ENCODE peak calls at places on chromosomes 6 and 20, in six cellular contexts. One of them, this sample, is unnamed.

GRCh38 chr20:45545754-45546453 is 1.3 kb downstream of the EPPIN start:
- DNase-seq in EH: peak
- DNase-seq in stimulated activated CD8-positive, alpha-beta memory T cell treated with anti-CD3 and anti-CD28 coated beads, Interleukin-4, amount 100 ng/mL, for 1 hour: no peak
- DNase-seq in nucleus accumbens: no peak
- DNase-seq in Kasumi-1: peak
- DNase-seq in amniotic stem cell: no peak
- DNase-seq in this sample: peak

GRCh38 chr6:154766993-154767392 is 33.8 kb downstream of the SCAF8 start:
- DNase-seq in EH: peak
- DNase-seq in stimulated activated CD8-positive, alpha-beta memory T cell treated with anti-CD3 and anti-CD28 coated beads, Interleukin-4, amount 100 ng/mL, for 1 hour: no peak
- DNase-seq in nucleus accumbens: no peak
- DNase-seq in Kasumi-1: no peak
- DNase-seq in amniotic stem cell: no peak
- DNase-seq in this sample: peak

GRCh38 chr6:112429226-112429625 is 82.1 kb downstream of the RFPL4B start:
- DNase-seq in EH: peak
- DNase-seq in stimulated activated CD8-positive, alpha-beta memory T cell treated with anti-CD3 and anti-CD28 coated beads, Interleukin-4, amount 100 ng/mL, for 1 hour: no peak
- DNase-seq in nucleus accumbens: no peak
- DNase-seq in Kasumi-1: no peak
- DNase-seq in amniotic stem cell: no peak
- DNase-seq in this sample: peak

GRCh38 chr6:75204959-75205775 is 686 bp downstream of the COL12A1 start:
- DNase-seq in EH: peak
- DNase-seq in stimulated activated CD8-positive, alpha-beta memory T cell treated with anti-CD3 and anti-CD28 coated beads, Interleukin-4, amount 100 ng/mL, for 1 hour: no peak
- DNase-seq in nucleus accumbens: no peak
- DNase-seq in Kasumi-1: no peak
- DNase-seq in amniotic stem cell: peak
- DNase-seq in this sample: peak

GRCh38 chr6:43285832-43286231 is 12.2 kb upstream of the SLC22A7 start:
- DNase-seq in EH: no peak
- DNase-seq in stimulated activated CD8-positive, alpha-beta memory T cell treated with anti-CD3 and anti-CD28 coated beads, Interleukin-4, amount 100 ng/mL, for 1 hour: no peak
- DNase-seq in nucleus accumbens: no peak
- DNase-seq in Kasumi-1: no peak
- DNase-seq in amniotic stem cell: no peak
- DNase-seq in this sample: no peak

GRCh38 chr6:157464653-157465535 is 83.9 kb downstream of the ZDHHC14 start:
- DNase-seq in EH: peak
- DNase-seq in stimulated activated CD8-positive, alpha-beta memory T cell treated with anti-CD3 and anti-CD28 coated beads, Interleukin-4, amount 100 ng/mL, for 1 hour: no peak
- DNase-seq in nucleus accumbens: no peak
- DNase-seq in Kasumi-1: no peak
- DNase-seq in amniotic stem cell: no peak
- DNase-seq in this sample: no peak

GRCh38 chr6:36963451-36964290 is 9.1 kb downstream of the PI16 start:
- DNase-seq in EH: peak
- DNase-seq in stimulated activated CD8-positive, alpha-beta memory T cell treated with anti-CD3 and anti-CD28 coated beads, Interleukin-4, amount 100 ng/mL, for 1 hour: no peak
- DNase-seq in nucleus accumbens: no peak
- DNase-seq in Kasumi-1: no peak
- DNase-seq in amniotic stem cell: no peak
- DNase-seq in this sample: no peak

GRCh38 chr20:53162251-53162835 is 190.2 kb downstream of the TSHZ2 start:
- DNase-seq in EH: peak
- DNase-seq in stimulated activated CD8-positive, alpha-beta memory T cell treated with anti-CD3 and anti-CD28 coated beads, Interleukin-4, amount 100 ng/mL, for 1 hour: no peak
- DNase-seq in nucleus accumbens: no peak
- DNase-seq in Kasumi-1: no peak
- DNase-seq in amniotic stem cell: no peak
- DNase-seq in this sample: peak

GRCh38 chr6:27847706-27848105 is 64.5 kb downstream of the OR2B2 start:
- DNase-seq in EH: peak
- DNase-seq in stimulated activated CD8-positive, alpha-beta memory T cell treated with anti-CD3 and anti-CD28 coated beads, Interleukin-4, amount 100 ng/mL, for 1 hour: no peak
- DNase-seq in nucleus accumbens: no peak
- DNase-seq in Kasumi-1: no peak
- DNase-seq in amniotic stem cell: no peak
- DNase-seq in this sample: no peak

GRCh38 chr6:132021552-132022375 is 70.6 kb upstream of the CCN2 start:
- DNase-seq in EH: peak
- DNase-seq in stimulated activated CD8-positive, alpha-beta memory T cell treated with anti-CD3 and anti-CD28 coated beads, Interleukin-4, amount 100 ng/mL, for 1 hour: no peak
- DNase-seq in nucleus accumbens: no peak
- DNase-seq in Kasumi-1: no peak
- DNase-seq in amniotic stem cell: no peak
- DNase-seq in this sample: no peak

GRCh38 chr6:17530321-17530835 is 69.7 kb upstream of the FAM8A1 start:
- DNase-seq in EH: no peak
- DNase-seq in stimulated activated CD8-positive, alpha-beta memory T cell treated with anti-CD3 and anti-CD28 coated beads, Interleukin-4, amount 100 ng/mL, for 1 hour: no peak
- DNase-seq in nucleus accumbens: no peak
- DNase-seq in Kasumi-1: no peak
- DNase-seq in amniotic stem cell: no peak
- DNase-seq in this sample: no peak